ENCODE peak calls at places on chromosomes 12 and 14, in nine cellular contexts. One of them, this sample, is unnamed.

GRCh38 chr14:73739899-73740685 is 25.9 kb upstream of the PNMA1 start:
- DNase-seq in iPS DF 19.7: no peak
- DNase-seq in hippocampal formation: no peak
- DNase-seq in neural crest cell: no peak
- DNase-seq in RCC 7860: no peak
- DNase-seq in amniotic stem cell: no peak
- DNase-seq in islet precursor cell: peak; percentile 31
- DNase-seq in NCI-H1436 treated with DMSO at 0.1 percent for 48 hours: no peak
- DNase-seq in AG04450: no peak
- DNase-seq in this sample: no peak

GRCh38 chr14:94031880-94032279 is 5.7 kb downstream of the OTUB2 start:
- DNase-seq in iPS DF 19.7: no peak
- DNase-seq in hippocampal formation: no peak
- DNase-seq in neural crest cell: no peak
- DNase-seq in RCC 7860: no peak
- DNase-seq in amniotic stem cell: no peak
- DNase-seq in islet precursor cell: no peak
- DNase-seq in NCI-H1436 treated with DMSO at 0.1 percent for 48 hours: no peak
- DNase-seq in AG04450: no peak
- DNase-seq in this sample: no peak

GRCh38 chr12:94198872-94199271 is 50.5 kb downstream of the PLXNC1 start:
- DNase-seq in iPS DF 19.7: no peak
- DNase-seq in hippocampal formation: no peak
- DNase-seq in neural crest cell: no peak
- DNase-seq in RCC 7860: no peak
- DNase-seq in amniotic stem cell: no peak
- DNase-seq in islet precursor cell: no peak
- DNase-seq in NCI-H1436 treated with DMSO at 0.1 percent for 48 hours: no peak
- DNase-seq in AG04450: no peak
- DNase-seq in this sample: no peak

GRCh38 chr12:99983721-99984258 is 946 bp downstream of the ANKS1B start:
- DNase-seq in iPS DF 19.7: no peak
- DNase-seq in hippocampal formation: no peak
- DNase-seq in neural crest cell: no peak
- DNase-seq in RCC 7860: no peak
- DNase-seq in amniotic stem cell: no peak
- DNase-seq in islet precursor cell: peak; percentile 69
- DNase-seq in NCI-H1436 treated with DMSO at 0.1 percent for 48 hours: no peak
- DNase-seq in AG04450: no peak
- DNase-seq in this sample: peak; percentile 35

GRCh38 chr14:96384053-96384452 is 7.9 kb upstream of the AK7 start:
- DNase-seq in iPS DF 19.7: no peak
- DNase-seq in hippocampal formation: no peak
- DNase-seq in neural crest cell: no peak
- DNase-seq in RCC 7860: no peak
- DNase-seq in amniotic stem cell: no peak
- DNase-seq in islet precursor cell: no peak
- DNase-seq in NCI-H1436 treated with DMSO at 0.1 percent for 48 hours: no peak
- DNase-seq in AG04450: no peak
- DNase-seq in this sample: no peak

GRCh38 chr12:100348657-100349454 is 8.0 kb upstream of the SLC17A8 start:
- DNase-seq in iPS DF 19.7: no peak
- DNase-seq in hippocampal formation: no peak
- DNase-seq in neural crest cell: no peak
- DNase-seq in RCC 7860: peak; percentile 38
- DNase-seq in amniotic stem cell: no peak
- DNase-seq in islet precursor cell: no peak
- DNase-seq in NCI-H1436 treated with DMSO at 0.1 percent for 48 hours: no peak
- DNase-seq in AG04450: no peak
- DNase-seq in this sample: peak; percentile 31

GRCh38 chr14:68468437-68469207 is 324.2 kb downstream of the ZFP36L1 start:
- DNase-seq in iPS DF 19.7: no peak
- DNase-seq in hippocampal formation: no peak
- DNase-seq in neural crest cell: no peak
- DNase-seq in RCC 7860: peak; percentile 85
- DNase-seq in amniotic stem cell: no peak
- DNase-seq in islet precursor cell: peak; percentile 87
- DNase-seq in NCI-H1436 treated with DMSO at 0.1 percent for 48 hours: no peak
- DNase-seq in AG04450: no peak
- DNase-seq in this sample: peak; percentile 42

GRCh38 chr12:14896477-14897184 is 11.0 kb upstream of the MGP start:
- DNase-seq in iPS DF 19.7: no peak
- DNase-seq in hippocampal formation: no peak
- DNase-seq in neural crest cell: no peak
- DNase-seq in RCC 7860: no peak
- DNase-seq in amniotic stem cell: no peak
- DNase-seq in islet precursor cell: no peak
- DNase-seq in NCI-H1436 treated with DMSO at 0.1 percent for 48 hours: no peak
- DNase-seq in AG04450: peak; percentile 52
- DNase-seq in this sample: no peak

GRCh38 chr12:63862187-63863107 is 17.9 kb downstream of the SRGAP1 start:
- DNase-seq in iPS DF 19.7: no peak
- DNase-seq in hippocampal formation: no peak
- DNase-seq in neural crest cell: no peak
- DNase-seq in RCC 7860: peak; percentile 89
- DNase-seq in amniotic stem cell: no peak
- DNase-seq in islet precursor cell: peak; percentile 69
- DNase-seq in NCI-H1436 treated with DMSO at 0.1 percent for 48 hours: no peak
- DNase-seq in AG04450: no peak
- DNase-seq in this sample: peak; percentile 92

GRCh38 chr12:10015450-10015849 is 5.0 kb downstream of the CLEC12B start:
- DNase-seq in iPS DF 19.7: no peak
- DNase-seq in hippocampal formation: no peak
- DNase-seq in neural crest cell: no peak
- DNase-seq in RCC 7860: no peak
- DNase-seq in amniotic stem cell: no peak
- DNase-seq in islet precursor cell: no peak
- DNase-seq in NCI-H1436 treated with DMSO at 0.1 percent for 48 hours: no peak
- DNase-seq in AG04450: no peak
- DNase-seq in this sample: no peak

GRCh38 chr14:100653409-100653808 is 66.2 kb upstream of the BEGAIN start:
- DNase-seq in iPS DF 19.7: no peak
- DNase-seq in hippocampal formation: no peak
- DNase-seq in neural crest cell: no peak
- DNase-seq in RCC 7860: no peak
- DNase-seq in amniotic stem cell: no peak
- DNase-seq in islet precursor cell: no peak
- DNase-seq in NCI-H1436 treated with DMSO at 0.1 percent for 48 hours: no peak
- DNase-seq in AG04450: no peak
- DNase-seq in this sample: no peak

GRCh38 chr14:103692159-103692558 is 23.1 kb downstream of the XRCC3 start:
- DNase-seq in iPS DF 19.7: no peak
- DNase-seq in hippocampal formation: no peak
- DNase-seq in neural crest cell: no peak
- DNase-seq in RCC 7860: no peak
- DNase-seq in amniotic stem cell: no peak
- DNase-seq in islet precursor cell: no peak
- DNase-seq in NCI-H1436 treated with DMSO at 0.1 percent for 48 hours: no peak
- DNase-seq in AG04450: no peak
- DNase-seq in this sample: no peak

GRCh38 chr14:32022525-32022924 is 54.6 kb upstream of the ARHGAP5 start:
- DNase-seq in iPS DF 19.7: no peak
- DNase-seq in hippocampal formation: no peak
- DNase-seq in neural crest cell: no peak
- DNase-seq in RCC 7860: no peak
- DNase-seq in amniotic stem cell: no peak
- DNase-seq in islet precursor cell: no peak
- DNase-seq in NCI-H1436 treated with DMSO at 0.1 percent for 48 hours: no peak
- DNase-seq in AG04450: no peak
- DNase-seq in this sample: no peak

GRCh38 chr12:26740348-26740747 is 92.6 kb downstream of the ITPR2 start:
- DNase-seq in iPS DF 19.7: no peak
- DNase-seq in hippocampal formation: no peak
- DNase-seq in neural crest cell: no peak
- DNase-seq in RCC 7860: no peak
- DNase-seq in amniotic stem cell: no peak
- DNase-seq in islet precursor cell: no peak
- DNase-seq in NCI-H1436 treated with DMSO at 0.1 percent for 48 hours: no peak
- DNase-seq in AG04450: no peak
- DNase-seq in this sample: no peak

GRCh38 chr14:74945852-74946658 is 9.3 kb downstream of the PGF start:
- DNase-seq in iPS DF 19.7: no peak
- DNase-seq in hippocampal formation: peak; percentile 57
- DNase-seq in neural crest cell: peak; percentile 92
- DNase-seq in RCC 7860: peak; percentile 28
- DNase-seq in amniotic stem cell: peak; percentile 44
- DNase-seq in islet precursor cell: peak; percentile 87
- DNase-seq in NCI-H1436 treated with DMSO at 0.1 percent for 48 hours: no peak
- DNase-seq in AG04450: no peak
- DNase-seq in this sample: peak; percentile 41

GRCh38 chr12:82954572-82954971 is 267.9 kb downstream of the TMTC2 start:
- DNase-seq in iPS DF 19.7: no peak
- DNase-seq in hippocampal formation: no peak
- DNase-seq in neural crest cell: no peak
- DNase-seq in RCC 7860: no peak
- DNase-seq in amniotic stem cell: no peak
- DNase-seq in islet precursor cell: no peak
- DNase-seq in NCI-H1436 treated with DMSO at 0.1 percent for 48 hours: no peak
- DNase-seq in AG04450: no peak
- DNase-seq in this sample: no peak

GRCh38 chr12:90398437-90398836 is 556.5 kb downstream of the CCER1 start:
- DNase-seq in iPS DF 19.7: no peak
- DNase-seq in hippocampal formation: no peak
- DNase-seq in neural crest cell: no peak
- DNase-seq in RCC 7860: no peak
- DNase-seq in amniotic stem cell: no peak
- DNase-seq in islet precursor cell: no peak
- DNase-seq in NCI-H1436 treated with DMSO at 0.1 percent for 48 hours: no peak
- DNase-seq in AG04450: no peak
- DNase-seq in this sample: no peak

GRCh38 chr12:9925746-9926393 is 6.3 kb downstream of the CLEC2A start:
- DNase-seq in iPS DF 19.7: peak; percentile 52
- DNase-seq in hippocampal formation: no peak
- DNase-seq in neural crest cell: no peak
- DNase-seq in RCC 7860: peak; percentile 23
- DNase-seq in amniotic stem cell: peak; percentile 20
- DNase-seq in islet precursor cell: no peak
- DNase-seq in NCI-H1436 treated with DMSO at 0.1 percent for 48 hours: no peak
- DNase-seq in AG04450: peak; percentile 6
- DNase-seq in this sample: peak; percentile 29

GRCh38 chr14:31994391-31995033 is 82.6 kb upstream of the ARHGAP5 start:
- DNase-seq in iPS DF 19.7: no peak
- DNase-seq in hippocampal formation: no peak
- DNase-seq in neural crest cell: no peak
- DNase-seq in RCC 7860: no peak
- DNase-seq in amniotic stem cell: no peak
- DNase-seq in islet precursor cell: no peak
- DNase-seq in NCI-H1436 treated with DMSO at 0.1 percent for 48 hours: no peak
- DNase-seq in AG04450: no peak
- DNase-seq in this sample: no peak

GRCh38 chr12:98227162-98227561 is 288.2 kb upstream of the TMPO start:
- DNase-seq in iPS DF 19.7: no peak
- DNase-seq in hippocampal formation: no peak
- DNase-seq in neural crest cell: no peak
- DNase-seq in RCC 7860: no peak
- DNase-seq in amniotic stem cell: no peak
- DNase-seq in islet precursor cell: no peak
- DNase-seq in NCI-H1436 treated with DMSO at 0.1 percent for 48 hours: no peak
- DNase-seq in AG04450: no peak
- DNase-seq in this sample: no peak

This sample was measured in Caki2.